ENCODE peak calls at places on chromosomes 13 and 19, in seven cellular contexts. A, Y, N, Q, B, X and I are unnamed samples.

GRCh38 chr19:5772416-5772815 is 12.1 kb downstream of the PRR22 start:
- DNase-seq in Y (no peak), A (no peak), X (no peak), B (no peak), Q (no peak), N (no peak), I (no peak)

GRCh38 chr13:34416833-34417425 is 525.1 kb upstream of the NBEA start:
- DNase-seq in X (no peak), Y (peak), N (peak), B (no peak), Q (no peak), A (peak), I (peak)

GRCh38 chr13:26941345-26942174 is 181.0 kb upstream of the GPR12 start:
- DNase-seq in A (no peak), N (peak), X (no peak), Y (no peak), Q (no peak), B (no peak), I (peak)

GRCh38 chr13:40127476-40127875 is 472.0 kb downstream of the COG6 start:
- DNase-seq in Q (no peak), X (no peak), N (no peak), A (no peak), B (no peak), Y (no peak), I (no peak)

GRCh38 chr13:62510906-62511655 is 1095.4 kb upstream of the PCDH20 start:
- DNase-seq in X (no peak), Y (no peak), B (no peak), Q (no peak), A (no peak), N (no peak), I (no peak)

GRCh38 chr19:5343848-5344247 is 3.2 kb upstream of the PTPRS start:
- DNase-seq in N (no peak), Q (no peak), Y (no peak), X (no peak), B (no peak), A (no peak), I (no peak)

GRCh38 chr19:19062454-19063182 is 1.2 kb upstream of the SLC25A42 start:
- DNase-seq in X (no peak), B (no peak), N (no peak), A (no peak), Q (no peak), Y (no peak), I (no peak)

GRCh38 chr19:42325896-42326771 is 699 bp downstream of the MEGF8 start:
- DNase-seq in N (no peak), X (no peak), A (no peak), B (no peak), Q (no peak), Y (no peak), I (no peak)

GRCh38 chr19:15612342-15612741 is 2.7 kb upstream of the CYP4F8 start:
- DNase-seq in X (no peak), B (no peak), A (no peak), N (no peak), Y (no peak), Q (no peak), I (no peak)

GRCh38 chr19:17005000-17005399 is 21.6 kb downstream of the CPAMD8 start:
- DNase-seq in Q (no peak), A (no peak), X (no peak), Y (no peak), N (no peak), B (no peak), I (no peak)

GRCh38 chr13:91328726-91329125 is 18.8 kb upstream of the MIR17HG start:
- DNase-seq in A (no peak), Q (no peak), N (no peak), X (no peak), B (no peak), Y (no peak), I (no peak)

GRCh38 chr13:67281476-67281875 is 51.3 kb upstream of the PCDH9 start:
- DNase-seq in Y (no peak), X (no peak), N (no peak), Q (no peak), B (no peak), A (no peak), I (no peak)

GRCh38 chr19:48121909-48122371 is 11.3 kb upstream of the PLA2G4C start:
- DNase-seq in B (no peak), Y (no peak), N (no peak), X (no peak), A (no peak), Q (no peak), I (no peak)

GRCh38 chr19:45607071-45608029 is 5.3 kb upstream of the GPR4 start:
- DNase-seq in A (peak), N (peak), X (peak), Y (peak), B (peak), Q (no peak), I (no peak)

DNA sequence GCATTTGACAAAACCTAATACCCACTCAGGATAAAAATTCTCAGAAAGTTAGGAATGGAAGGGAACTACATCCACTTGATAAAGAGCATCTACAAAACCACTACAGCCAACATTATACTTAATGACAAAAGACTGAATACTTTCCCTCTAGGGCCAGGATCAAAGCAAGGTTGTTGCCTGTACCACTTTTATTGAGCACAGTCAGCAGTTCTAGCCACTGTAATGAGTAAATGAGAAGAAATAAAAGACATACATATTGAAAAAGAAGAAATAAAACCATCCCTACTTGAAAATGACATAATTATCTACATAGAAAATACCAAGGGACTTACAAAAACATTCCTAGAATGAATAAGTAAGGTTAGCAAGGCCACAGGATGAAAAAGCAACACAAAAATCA is 194.8 kb upstream of the ZNF507 start:
- DNase-seq in B (no peak), X (no peak), Y (no peak), A (no peak), Q (no peak), N (no peak), I (no peak)
- H3K4me3 ChIP-seq in B (no peak), X (no peak), Y (no peak), A (no peak), Q (no peak), N (no peak), I (no peak)

GRCh38 chr19:31107096-31107495 is 242.1 kb downstream of the TSHZ3 start:
- DNase-seq in Q (no peak), A (no peak), N (no peak), X (no peak), B (no peak), Y (no peak), I (no peak)

GRCh38 chr19:31104451-31104850 is 244.8 kb downstream of the TSHZ3 start:
- DNase-seq in A (no peak), Y (no peak), Q (no peak), N (no peak), B (no peak), X (no peak), I (no peak)

GRCh38 chr19:31102674-31103073 is 246.6 kb downstream of the TSHZ3 start:
- DNase-seq in A (no peak), X (no peak), Y (no peak), B (no peak), Q (no peak), N (no peak), I (no peak)

GRCh38 chr19:31103228-31103627 is 246.0 kb downstream of the TSHZ3 start:
- DNase-seq in X (no peak), B (no peak), N (no peak), Q (no peak), A (no peak), Y (no peak), I (no peak)

DNA sequence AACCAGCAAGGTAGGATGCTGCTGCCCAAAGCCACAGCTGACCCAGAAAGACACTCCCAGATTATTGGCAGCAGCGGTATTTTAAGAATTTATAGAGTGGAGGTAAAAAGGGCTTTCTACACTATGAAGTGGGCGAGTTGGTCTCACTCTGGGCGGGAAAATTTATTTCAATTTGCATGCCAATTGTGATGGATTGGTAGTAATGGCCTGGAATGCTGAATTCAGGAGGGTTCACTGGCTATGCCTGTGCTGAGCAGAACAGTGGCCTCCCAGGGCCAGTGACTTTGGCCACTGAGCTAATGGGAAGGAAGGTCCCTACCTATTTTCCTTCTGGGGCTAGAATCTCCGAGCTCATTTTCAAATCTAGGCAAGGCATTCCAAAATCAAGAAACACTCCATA is 243.5 kb downstream of the TSHZ3 start:
- DNase-seq in N (no peak), Y (no peak), X (no peak), A (no peak), Q (no peak), B (no peak), I (no peak)
- H3K4me3 ChIP-seq in N (no peak), Y (no peak), X (no peak), A (no peak), Q (no peak), B (no peak), I (no peak)

GRCh38 chr13:99988469-99989375 is 7.1 kb downstream of the ZIC2 start:
- DNase-seq in A (no peak), X (no peak), N (no peak), B (no peak), Y (no peak), Q (no peak), I (no peak)

GRCh38 chr13:99991806-99992242 is 10.2 kb downstream of the ZIC2 start:
- DNase-seq in X (no peak), B (no peak), N (no peak), Q (no peak), A (no peak), Y (no peak), I (no peak)

GRCh38 chr13:99989376-99990044 is 7.9 kb downstream of the ZIC2 start:
- DNase-seq in Y (no peak), N (peak), X (no peak), A (no peak), Q (no peak), B (no peak), I (no peak)

GRCh38 chr13:99991013-99991805 is 9.6 kb downstream of the ZIC2 start:
- DNase-seq in A (no peak), N (no peak), Q (no peak), X (no peak), Y (no peak), B (no peak), I (no peak)

DNA sequence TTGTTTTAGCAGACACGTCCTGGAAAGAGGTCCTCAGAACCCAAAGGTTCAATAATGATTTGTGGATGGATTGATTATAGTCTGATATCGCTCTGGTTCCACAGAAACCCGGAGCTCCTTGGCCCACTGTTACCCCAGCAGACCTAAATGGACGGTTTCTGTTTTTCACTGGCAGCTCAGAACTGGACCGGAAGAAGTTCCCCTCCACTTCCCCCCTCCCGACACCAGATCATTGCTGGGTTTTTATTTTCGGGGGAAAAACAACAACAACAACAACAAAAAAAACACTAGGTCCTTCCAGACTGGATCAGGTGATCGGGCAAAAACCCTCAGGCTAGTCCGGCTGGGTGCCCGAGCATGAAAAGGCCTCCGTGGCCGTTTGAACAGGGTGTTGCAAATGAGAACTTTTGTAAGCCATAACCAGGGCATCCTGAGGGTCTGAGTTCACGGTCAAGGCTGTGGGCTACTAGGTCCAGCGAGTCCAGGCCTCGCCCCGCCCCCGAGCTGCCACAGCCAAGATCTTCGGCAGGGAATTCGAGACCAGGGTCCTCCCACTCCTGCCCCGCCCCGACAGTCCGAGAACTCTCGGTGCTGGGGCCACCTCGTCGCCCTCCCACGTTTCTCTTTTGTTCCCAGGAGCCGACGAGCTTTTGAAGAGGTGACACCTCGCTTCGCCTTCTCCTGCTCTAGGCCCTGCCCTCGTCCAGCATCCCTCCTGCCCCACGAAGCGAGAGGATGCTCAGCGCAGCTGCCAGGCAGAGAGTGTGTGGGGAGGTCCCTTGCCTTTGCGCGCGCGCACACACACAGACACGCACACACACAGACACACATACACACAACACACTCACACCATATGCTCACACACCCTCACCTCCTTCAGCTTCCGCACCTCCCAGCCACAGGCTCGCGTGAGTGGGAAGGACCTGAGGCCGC is 8.7 kb downstream of the ZIC2 start:
- DNase-seq in N (no peak), A (no peak), X (peak), Q (no peak), B (no peak), Y (no peak), I (no peak)
- H3K4me3 ChIP-seq in N (no peak), A (no peak), X (peak), Q (no peak), B (no peak), Y (no peak), I (no peak)

GRCh38 chr19:7905298-7905697 is 1.6 kb downstream of the MAP2K7 start:
- DNase-seq in X (no peak), Q (no peak), N (no peak), B (no peak), A (peak), Y (no peak), I (no peak)
- H3K4me3 ChIP-seq in X (peak), Q (no peak), N (peak), B (peak), A (no peak), Y (peak), I (peak)

GRCh38 chr19:51371186-51371690 is 1.2 kb downstream of the NKG7 start:
- DNase-seq in X (no peak), Q (no peak), B (no peak), Y (no peak), A (no peak), N (no peak), I (no peak)

GRCh38 chr19:51372649-51373504 is at the start of gene NKG7:
- DNase-seq in Q (no peak), Y (no peak), B (no peak), A (no peak), X (no peak), N (no peak), I (no peak)

GRCh38 chr19:51368366-51369282 is at the start of gene CLDND2:
- DNase-seq in X (no peak), Q (no peak), B (no peak), Y (no peak), N (no peak), A (no peak), I (no peak)

GRCh38 chr19:51370230-51370629 is 1.4 kb upstream of the CLDND2 start:
- DNase-seq in B (no peak), Q (no peak), N (no peak), Y (no peak), X (no peak), A (no peak), I (no peak)

DNA sequence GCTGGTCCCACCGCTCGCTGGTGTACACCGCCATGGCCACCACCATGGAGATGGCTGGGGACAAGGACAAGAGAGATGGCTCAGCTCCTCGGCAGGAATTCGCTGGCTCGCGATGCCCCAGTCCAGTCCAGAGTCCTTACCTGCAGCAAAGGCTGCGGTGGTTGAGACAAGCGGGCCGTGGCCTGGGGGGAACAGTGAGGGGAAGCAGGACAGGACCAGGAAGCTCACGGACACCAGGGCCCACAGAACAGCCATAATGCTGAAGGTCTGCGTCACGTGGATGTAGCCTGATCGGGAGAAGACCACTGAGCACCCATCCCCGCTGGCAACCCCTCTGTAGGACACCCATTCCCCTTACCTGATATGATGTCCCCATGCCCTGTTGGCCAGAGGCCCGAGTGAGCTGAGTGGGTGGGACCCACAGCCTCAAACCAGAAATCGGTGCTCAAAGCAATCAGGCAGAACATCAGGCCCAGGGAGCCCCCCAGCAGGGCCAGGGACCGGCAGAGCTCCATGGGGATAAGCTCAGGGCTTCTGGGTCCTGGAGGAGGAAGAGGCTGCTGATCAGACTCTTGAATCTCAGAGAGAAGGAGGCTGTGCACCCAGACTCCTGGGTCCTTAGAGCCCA is 319 bp downstream of the NKG7 start:
- DNase-seq in A (no peak), Y (no peak), X (no peak), B (no peak), N (no peak), Q (no peak), I (no peak)
- H3K4me3 ChIP-seq in A (no peak), Y (no peak), X (no peak), B (no peak), N (no peak), Q (no peak), I (no peak)

GRCh38 chr13:109784590-109785140 is 1.7 kb downstream of the IRS2 start:
- DNase-seq in Y (peak), N (peak), Q (no peak), A (peak), B (no peak), X (no peak), I (no peak)
- H3K4me3 ChIP-seq in Y (peak), N (peak), Q (peak), A (peak), B (peak), X (peak), I (peak)

GRCh38 chr19:49799271-49799797 is 13.8 kb downstream of the FUZ start:
- DNase-seq in X (no peak), Q (no peak), Y (no peak), B (no peak), A (no peak), N (peak), I (no peak)
- H3K4me3 ChIP-seq in X (no peak), Q (no peak), Y (no peak), B (no peak), A (no peak), N (no peak), I (no peak)

DNA sequence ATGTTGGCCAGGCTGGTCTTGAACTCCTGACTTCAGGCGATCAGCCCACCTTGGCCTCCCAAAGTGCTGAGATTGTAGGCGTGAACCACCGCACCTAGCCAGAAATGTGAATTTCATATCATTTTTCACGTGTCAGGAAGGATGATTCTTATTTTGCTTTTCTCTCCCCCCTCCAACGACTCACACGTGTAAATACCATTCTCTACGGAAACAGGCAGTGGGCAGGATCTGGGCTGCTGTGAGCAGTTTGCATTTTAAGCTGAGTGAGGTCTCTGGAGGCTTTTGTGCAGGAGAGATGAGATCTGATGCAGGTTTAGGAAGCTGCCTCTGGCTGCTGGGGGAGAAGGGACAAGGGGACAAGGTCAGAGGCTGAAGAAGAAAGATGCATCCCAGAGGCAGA is 11.9 kb downstream of the ANKRD24 start:
- DNase-seq in Q (no peak), N (no peak), A (no peak), X (no peak), B (no peak), Y (no peak), I (no peak)
- H3K4me3 ChIP-seq in Q (no peak), N (no peak), A (no peak), X (no peak), B (no peak), Y (no peak), I (no peak)